ENCODE peak calls at places on chromosomes 5 and 9, in five cellular contexts. F, G, C, H and K are unnamed samples.

GRCh38 chr5:151781201-151781600 is 9.4 kb downstream of the G3BP1 start:
- DNase-seq in C (no peak), F (no peak), G (no peak), H (no peak), K (no peak)

GRCh38 chr9:116497081-116497480 is 190.0 kb upstream of the TRIM32 start:
- DNase-seq in F (no peak), G (no peak), C (no peak), H (no peak), K (no peak)

GRCh38 chr9:132609184-132609583 is 26.8 kb downstream of the BARHL1 start:
- DNase-seq in C (no peak), F (no peak), H (no peak), G (no peak), K (no peak)

GRCh38 chr9:106869458-106869857 is 6.5 kb downstream of the ZNF462 start:
- DNase-seq in F (no peak), H (no peak), C (peak; percentile 51), G (peak; percentile 60), K (no peak)

GRCh38 chr5:61416410-61416809 is 84.4 kb downstream of the ZSWIM6 start:
- DNase-seq in F (no peak), C (no peak), H (no peak), G (no peak), K (no peak)

GRCh38 chr9:132283863-132284262 is 70.9 kb downstream of the SETX start:
- DNase-seq in G (peak; percentile 86), C (no peak), F (no peak), H (no peak), K (no peak)

GRCh38 chr5:149546974-149547373 is 4.3 kb downstream of the CSNK1A1 start:
- DNase-seq in G (no peak), H (no peak), F (no peak), C (no peak), K (no peak)

GRCh38 chr9:13378171-13378570 is 98.7 kb upstream of the MPDZ start:
- DNase-seq in C (no peak), F (no peak), H (no peak), G (peak; percentile 4), K (no peak)

GRCh38 chr9:76729980-76730737 is 34.1 kb upstream of the PCA3 start:
- DNase-seq in F (no peak), G (no peak), H (no peak), C (no peak), K (no peak)

GRCh38 chr5:80654054-80654390 is 430 bp upstream of the MSH3 start:
- DNase-seq in C (no peak), G (no peak), H (no peak), F (no peak), K (no peak)

GRCh38 chr9:34413229-34413852 is 36.6 kb upstream of the MYORG start:
- DNase-seq in H (no peak), F (no peak), C (no peak), G (peak; percentile 43), K (no peak)

GRCh38 chr5:133290669-133291235 is 238.9 kb downstream of the HSPA4 start:
- DNase-seq in C (no peak), H (no peak), G (no peak), F (no peak), K (no peak)

GRCh38 chr5:37198066-37198465 is 51.1 kb downstream of the CPLANE1 start:
- DNase-seq in C (no peak), H (no peak), F (no peak), G (no peak), K (no peak)

GRCh38 chr9:93112116-93112863 is 16.3 kb downstream of the CARD19 start:
- DNase-seq in G (no peak), C (no peak), F (peak; percentile 19), H (peak; percentile 81), K (peak; percentile 10)

GRCh38 chr5:6448141-6448491 is 543 bp upstream of the UBE2QL1 start:
- DNase-seq in C (no peak), F (no peak), H (no peak), G (no peak), K (no peak)

GRCh38 chr5:6449465-6450158 is 953 bp downstream of the UBE2QL1 start:
- DNase-seq in G (no peak), F (no peak), C (no peak), H (no peak), K (no peak)

GRCh38 chr5:6450235-6450860 is 1.7 kb downstream of the UBE2QL1 start:
- DNase-seq in F (no peak), H (no peak), C (no peak), G (no peak), K (no peak)

GRCh38 chr5:6447384-6448140 is 1.1 kb upstream of the UBE2QL1 start:
- DNase-seq in H (no peak), G (no peak), C (no peak), F (no peak), K (no peak)

GRCh38 chr5:6448622-6449464 is at the start of gene UBE2QL1:
- DNase-seq in H (no peak), F (no peak), G (no peak), C (no peak), K (peak; percentile 38)
- TF ChIP-seq CTCF in H (no peak), F (no peak), G (no peak), C (no peak), K (no peak)

GRCh38 chr5:176912115-176912514 is 13.0 kb upstream of the HK3 start:
- DNase-seq in F (no peak), H (no peak), C (no peak), G (peak; percentile 28), K (no peak)
- TF ChIP-seq CTCF in F (no peak), H (no peak), C (no peak), G (no peak), K (no peak)

GRCh38 chr5:163567811-163568210 is 62.4 kb downstream of the MAT2B start:
- DNase-seq in H (no peak), C (no peak), F (no peak), G (no peak), K (no peak)

GRCh38 chr5:163571755-163572154 is 66.3 kb downstream of the MAT2B start:
- DNase-seq in G (peak; percentile 97), C (no peak), H (no peak), F (no peak), K (no peak)

GRCh38 chr5:163565931-163566608 is 60.7 kb downstream of the MAT2B start:
- DNase-seq in H (peak; percentile 84), F (no peak), G (peak; percentile 36), C (no peak), K (no peak)

GRCh38 chr5:163566678-163567077 is 61.3 kb downstream of the MAT2B start:
- DNase-seq in C (no peak), F (no peak), G (no peak), H (no peak), K (no peak)

GRCh38 chr5:163569284-163569683 is 63.9 kb downstream of the MAT2B start:
- DNase-seq in F (no peak), C (no peak), H (no peak), G (peak; percentile 73), K (no peak)
- TF ChIP-seq CTCF in F (no peak), C (no peak), H (no peak), G (peak; percentile 64), K (no peak)

GRCh38 chr5:163913548-163913947 is 408.1 kb downstream of the MAT2B start:
- DNase-seq in C (no peak), G (peak; percentile 14), F (no peak), H (no peak), K (no peak)
- TF ChIP-seq CTCF in C (no peak), G (no peak), F (no peak), H (no peak), K (no peak)

DNA sequence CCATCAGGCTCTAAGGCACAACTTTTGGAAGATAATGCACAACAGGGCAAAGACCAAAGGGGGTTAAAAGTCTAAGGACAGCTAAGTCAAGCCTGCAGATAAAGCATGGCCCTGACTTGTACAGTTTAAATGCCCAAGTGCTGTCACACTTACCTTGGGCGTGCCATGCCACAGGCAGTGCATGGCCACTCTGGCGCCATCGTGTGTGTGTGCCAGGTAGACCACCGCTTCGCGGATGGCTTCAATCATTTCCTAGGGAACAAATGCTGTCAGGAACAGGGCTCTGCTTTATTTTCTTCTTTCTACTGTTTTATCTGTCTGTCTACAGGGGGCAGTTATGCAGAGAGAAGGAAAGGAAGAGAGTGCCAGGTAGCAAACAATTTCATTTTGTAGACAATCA is 19.3 kb downstream of the PUM3 start:
- DNase-seq in G (no peak), F (no peak), C (no peak), H (no peak), K (no peak)
- TF ChIP-seq CTCF in G (peak; percentile 11), F (peak; percentile 23), C (no peak), H (no peak), K (no peak)

DNA sequence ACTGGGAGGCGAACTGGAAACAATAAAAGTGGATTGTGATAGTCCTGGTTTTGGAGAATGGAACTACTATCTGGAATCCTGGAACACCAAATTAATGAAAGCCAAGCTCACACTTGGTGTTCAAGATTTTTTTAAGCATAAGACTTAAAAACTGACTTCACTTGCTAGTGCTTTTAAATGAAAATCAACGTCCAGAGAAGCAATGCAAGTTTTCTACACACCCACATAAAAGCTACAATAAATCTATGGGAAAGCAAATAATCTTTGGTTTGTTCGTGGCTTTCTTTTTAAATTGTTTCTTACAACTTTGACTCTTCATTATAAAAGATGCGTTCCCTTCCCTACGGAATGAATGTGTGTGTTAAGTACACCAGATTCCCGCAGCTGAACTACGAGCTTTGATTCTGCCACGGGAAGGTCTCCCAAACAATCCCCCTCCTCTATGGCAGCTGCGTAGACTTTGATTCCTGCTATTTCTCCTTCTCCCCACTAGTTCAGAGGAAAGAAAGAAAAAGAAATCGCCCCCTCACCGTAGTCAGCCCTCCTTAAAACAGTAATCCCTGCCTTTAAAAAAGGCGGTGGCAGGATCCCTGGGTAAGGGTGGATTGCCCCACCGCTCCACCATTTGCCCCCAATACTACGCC is 1057.2 kb upstream of the DMAC1 start:
- DNase-seq in F (no peak), H (no peak), C (no peak), G (no peak), K (no peak)
- TF ChIP-seq CTCF in F (no peak), H (no peak), C (no peak), G (no peak), K (no peak)

DNA sequence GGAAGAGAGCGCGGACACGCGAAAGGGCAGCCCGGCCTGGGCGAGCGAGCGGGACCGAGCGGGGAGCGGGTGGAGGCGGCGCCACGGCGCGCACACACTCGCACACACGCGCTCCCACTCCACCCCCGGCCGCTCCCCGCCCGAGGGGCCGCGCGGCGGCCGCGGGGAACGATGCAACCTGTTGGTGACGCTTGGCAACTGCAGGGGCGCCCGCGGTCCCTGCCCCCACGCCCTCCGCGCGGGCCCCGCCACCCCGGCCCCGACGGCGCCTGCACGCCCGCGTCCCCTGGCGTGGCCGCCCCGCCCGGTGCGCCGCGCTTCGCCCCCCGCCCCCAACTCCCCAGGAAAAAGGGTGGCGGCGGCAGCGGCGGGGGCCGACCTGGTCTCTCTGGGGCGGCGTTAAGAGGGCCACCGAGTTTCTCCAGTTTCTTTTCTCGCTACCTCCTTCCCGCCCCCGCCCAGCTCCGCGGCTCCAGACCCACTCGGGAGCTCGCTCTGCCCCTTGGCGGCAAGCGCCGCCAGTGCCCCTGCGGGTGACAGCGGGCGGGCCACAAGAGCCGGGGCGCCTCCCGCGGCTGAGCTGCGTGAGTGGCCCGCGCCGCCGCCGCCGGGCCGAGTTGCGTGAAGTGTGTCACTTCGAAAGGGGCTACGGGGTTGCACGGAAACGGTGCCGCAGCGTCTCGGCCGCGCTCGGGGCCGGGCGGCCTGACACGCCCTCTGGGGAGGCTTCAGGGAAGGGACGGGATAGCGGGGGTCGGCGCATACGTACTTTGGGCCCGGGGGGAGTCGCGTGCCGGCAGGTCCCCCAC is at the start of gene NR3C1:
- DNase-seq in G (peak; percentile 86), C (peak; percentile 82), H (peak; percentile 97), F (peak; percentile 90), K (peak; percentile 88)
- TF ChIP-seq CTCF in G (peak; percentile 68), C (no peak), H (peak; percentile 72), F (peak; percentile 69), K (peak; percentile 45)